ENCODE peak calls at places on chromosome 15, in nine cellular contexts. T is epithelial cell of proximal tubule; G is NCI-H748 treated with DMSO at 0.1 percent for 48 hours; E is germinal center; C is activated CD8-positive, alpha-beta memory T cell treated with anti-CD3 and anti-CD28 coated beads, Interleukin-2, amount 50 U/mL, for 48 hours; N is PC-3; S is AG08396; Q is HuH-7.5; P is astrocyte of the spinal cord. I is an unnamed sample.

GRCh38 chr15:99407716-99408115 is 156.4 kb downstream of the LRRC28 start:
- DNase-seq in T (no peak), G (no peak), E (no peak), C (no peak), N (no peak), S (no peak), Q (no peak), P (no peak), I (no peak)

GRCh38 chr15:79090487-79091203 is at the start of gene RASGRF1:
- DNase-seq in T (no peak), G (no peak), E (no peak), C (peak; percentile 49), N (no peak), S (no peak), Q (no peak), P (peak; percentile 4), I (no peak)

GRCh38 chr15:100559330-100559729 is 30.6 kb upstream of the CERS3 start:
- DNase-seq in T (peak; percentile 4), G (no peak), E (no peak), C (no peak), N (peak; percentile 34), S (peak; percentile 81), Q (no peak), P (peak; percentile 5), I (no peak)

GRCh38 chr15:41944313-41944940 is 27.9 kb downstream of the EHD4 start:
- DNase-seq in T (peak; percentile 69), G (no peak), E (no peak), C (no peak), N (peak; percentile 97), S (peak; percentile 84), Q (no peak), P (peak; percentile 94), I (peak; percentile 87)

GRCh38 chr15:59437777-59438574 is at the start of gene FAM81A:
- DNase-seq in T (no peak), G (peak; percentile 55), E (peak; percentile 94), C (peak; percentile 69), N (peak; percentile 68), S (peak; percentile 94), Q (peak; percentile 83), P (peak; percentile 56), I (peak; percentile 94)

GRCh38 chr15:71469393-71469792 is 341.0 kb upstream of the NR2E3 start:
- DNase-seq in T (no peak), G (no peak), E (no peak), C (no peak), N (no peak), S (no peak), Q (no peak), P (no peak), I (no peak)

GRCh38 chr15:39628821-39629220 is 47.9 kb downstream of the THBS1 start:
- DNase-seq in T (no peak), G (no peak), E (no peak), C (no peak), N (no peak), S (no peak), Q (no peak), P (no peak), I (no peak)

GRCh38 chr15:52783929-52784798 is 6.0 kb downstream of the ONECUT1 start:
- DNase-seq in T (no peak), G (peak; percentile 16), E (peak; percentile 63), C (peak; percentile 79), N (no peak), S (no peak), Q (no peak), P (no peak), I (peak; percentile 68)

GRCh38 chr15:62444104-62445027 is 279.3 kb upstream of the C2CD4B start:
- DNase-seq in T (peak; percentile 81), G (no peak), E (no peak), C (no peak), N (peak; percentile 85), S (peak; percentile 80), Q (no peak), P (peak; percentile 93), I (peak; percentile 86)

GRCh38 chr15:64524778-64525177 is 64.4 kb downstream of the ZNF609 start:
- DNase-seq in T (no peak), G (no peak), E (no peak), C (no peak), N (no peak), S (no peak), Q (no peak), P (no peak), I (no peak)

GRCh38 chr15:38438031-38438986 is 15.6 kb upstream of the FAM98B start:
- DNase-seq in T (no peak), G (no peak), E (no peak), C (no peak), N (no peak), S (no peak), Q (no peak), P (no peak), I (no peak)

GRCh38 chr15:66459818-66460615 is 37.5 kb downstream of the SNAPC5 start:
- DNase-seq in T (no peak), G (no peak), E (no peak), C (no peak), N (peak; percentile 57), S (peak; percentile 57), Q (no peak), P (peak; percentile 25), I (no peak)

GRCh38 chr15:101425787-101426365 is 63.6 kb downstream of the PCSK6 start:
- DNase-seq in T (no peak), G (no peak), E (no peak), C (no peak), N (no peak), S (no peak), Q (no peak), P (no peak), I (no peak)

GRCh38 chr15:26772588-26773484 is at the start of gene GABRB3:
- DNase-seq in T (no peak), G (peak; percentile 26), E (no peak), C (no peak), N (no peak), S (peak; percentile 59), Q (no peak), P (no peak), I (no peak)

GRCh38 chr15:96068897-96069296 is 261.6 kb upstream of the NR2F2 start:
- DNase-seq in T (no peak), G (no peak), E (no peak), C (no peak), N (no peak), S (no peak), Q (no peak), P (no peak), I (no peak)

GRCh38 chr15:41043276-41043675 is 72.8 kb downstream of the INO80 start:
- DNase-seq in T (peak; percentile 52), G (no peak), E (no peak), C (no peak), N (no peak), S (peak; percentile 46), Q (no peak), P (peak; percentile 54), I (no peak)

GRCh38 chr15:41904487-41905359 is 10.9 kb upstream of the SPTBN5 start:
- DNase-seq in T (no peak), G (peak; percentile 3), E (peak; percentile 86), C (peak; percentile 81), N (peak; percentile 79), S (peak; percentile 88), Q (peak; percentile 87), P (peak; percentile 55), I (no peak)

GRCh38 chr15:44713006-44713966 is 2.0 kb downstream of the B2M start:
- DNase-seq in T (no peak), G (peak; percentile 20), E (no peak), C (no peak), N (peak; percentile 70), S (no peak), Q (no peak), P (peak; percentile 46), I (no peak)

GRCh38 chr15:38061856-38062649 is 127.6 kb downstream of the TMCO5A start:
- DNase-seq in T (no peak), G (no peak), E (no peak), C (no peak), N (no peak), S (no peak), Q (no peak), P (peak; percentile 52), I (no peak)